ENCODE peak calls at places on chromosomes 1 and 21, in ten cellular contexts. F, D, B, Z, L, C, I, V, U and G are unnamed samples.

GRCh38 chr1:35642472-35642955 is 1.2 kb upstream of the PSMB2 start:
- DNase-seq in F (peak; percentile 52), D (no peak), B (no peak), Z (no peak), L (no peak), C (peak; percentile 25), I (no peak), V (no peak), U (no peak), G (no peak)

GRCh38 chr1:41862411-41863221 is 56.1 kb downstream of the HIVEP3 start:
- DNase-seq in F (peak; percentile 33), D (no peak), B (no peak), Z (no peak), L (no peak), C (no peak), I (no peak), V (no peak), U (peak; percentile 99), G (no peak)

GRCh38 chr1:237677979-237678378 is 212.7 kb downstream of the ZP4 start:
- DNase-seq in F (peak; percentile 3), D (no peak), B (no peak), Z (no peak), L (no peak), C (no peak), I (no peak), V (no peak), U (peak; percentile 29), G (no peak)

GRCh38 chr1:2135425-2135824 is 59.1 kb downstream of the FAAP20 start:
- DNase-seq in F (no peak), D (no peak), B (no peak), Z (peak; percentile 55), L (peak; percentile 61), C (no peak), I (peak; percentile 87), V (no peak), U (peak; percentile 19), G (peak; percentile 83)

GRCh38 chr21:35632711-35633110 is 427.6 kb downstream of the SETD4 start:
- DNase-seq in F (no peak), D (no peak), B (no peak), Z (no peak), L (no peak), C (no peak), I (no peak), V (no peak), U (no peak), G (no peak)

GRCh38 chr1:119646521-119647227 is 1.4 kb downstream of the ZNF697 start:
- DNase-seq in F (no peak), D (no peak), B (no peak), Z (no peak), L (no peak), C (no peak), I (no peak), V (no peak), U (peak; percentile 51), G (no peak)

GRCh38 chr1:10339815-10340214 is 59.0 kb upstream of the PGD start:
- DNase-seq in F (peak; percentile 35), D (no peak), B (no peak), Z (no peak), L (no peak), C (no peak), I (no peak), V (no peak), U (peak; percentile 50), G (no peak)

GRCh38 chr21:26469789-26470188 is 103.3 kb downstream of the CYYR1 start:
- DNase-seq in F (peak; percentile 48), D (no peak), B (no peak), Z (peak; percentile 49), L (no peak), C (no peak), I (no peak), V (no peak), U (peak; percentile 35), G (peak; percentile 66)

GRCh38 chr21:38819719-38820147 is 14.0 kb downstream of the ETS2 start:
- DNase-seq in F (no peak), D (no peak), B (no peak), Z (no peak), L (peak; percentile 61), C (no peak), I (peak; percentile 67), V (no peak), U (no peak), G (no peak)

GRCh38 chr21:38818336-38818723 is 12.6 kb downstream of the ETS2 start:
- DNase-seq in F (no peak), D (no peak), B (no peak), Z (no peak), L (no peak), C (no peak), I (no peak), V (no peak), U (no peak), G (no peak)

GRCh38 chr21:38820471-38821239 is 14.9 kb downstream of the ETS2 start:
- DNase-seq in F (no peak), D (no peak), B (peak; percentile 80), Z (no peak), L (no peak), C (no peak), I (no peak), V (no peak), U (no peak), G (peak; percentile 82)

GRCh38 chr21:38817371-38818335 is 11.9 kb downstream of the ETS2 start:
- DNase-seq in F (no peak), D (no peak), B (no peak), Z (no peak), L (no peak), C (no peak), I (no peak), V (no peak), U (no peak), G (peak; percentile 75)

DNA sequence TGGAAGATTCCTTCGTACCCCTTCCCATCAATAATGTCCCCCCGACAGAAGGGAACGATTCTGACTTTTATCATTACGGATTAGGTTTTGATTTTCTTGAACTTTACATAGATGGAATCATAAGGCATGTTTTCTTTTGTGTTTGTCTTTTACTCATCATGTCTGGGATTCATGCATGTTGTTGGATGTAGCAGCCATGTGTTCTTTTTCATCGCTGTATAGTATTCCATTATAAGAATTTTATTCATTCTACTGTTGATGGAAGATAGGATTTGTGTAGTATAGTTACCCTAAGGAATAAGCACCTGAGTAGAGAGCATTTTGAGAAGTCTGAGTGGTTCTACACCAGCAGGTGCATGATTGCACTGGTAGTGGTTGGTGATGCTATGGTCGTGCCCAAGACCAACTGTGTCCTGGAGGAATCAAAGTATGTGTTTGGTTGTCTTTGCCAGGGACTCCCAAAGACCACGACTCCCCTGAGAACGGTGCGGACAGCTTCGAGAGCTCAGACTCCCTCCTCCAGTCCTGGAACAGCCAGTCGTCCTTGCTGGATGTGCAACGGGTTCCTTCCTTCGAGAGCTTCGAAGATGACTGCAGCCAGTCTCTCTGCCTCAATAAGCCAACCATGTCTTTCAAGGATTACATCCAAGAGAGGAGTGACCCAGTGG is 13.5 kb downstream of the ETS2 start:
- DNase-seq in F (no peak), D (no peak), B (no peak), Z (no peak), L (no peak), C (no peak), I (no peak), V (no peak), U (no peak), G (no peak)
- H3K36me3 ChIP-seq in F (peaks cover 94% of the 10 kb centered on the region), D (peaks cover 83% of the 10 kb centered on the region), B (peaks cover 24% of the 10 kb centered on the region), Z (no peaks in the 10 kb centered on the region), L (peaks cover 42% of the 10 kb centered on the region), C (peaks cover 94% of the 10 kb centered on the region), I (peaks cover 2% of the 10 kb centered on the region), V (peaks cover 98% of the 10 kb centered on the region), U (peaks cover 12% of the 10 kb centered on the region), G (peaks cover 89% of the 10 kb centered on the region)

DNA sequence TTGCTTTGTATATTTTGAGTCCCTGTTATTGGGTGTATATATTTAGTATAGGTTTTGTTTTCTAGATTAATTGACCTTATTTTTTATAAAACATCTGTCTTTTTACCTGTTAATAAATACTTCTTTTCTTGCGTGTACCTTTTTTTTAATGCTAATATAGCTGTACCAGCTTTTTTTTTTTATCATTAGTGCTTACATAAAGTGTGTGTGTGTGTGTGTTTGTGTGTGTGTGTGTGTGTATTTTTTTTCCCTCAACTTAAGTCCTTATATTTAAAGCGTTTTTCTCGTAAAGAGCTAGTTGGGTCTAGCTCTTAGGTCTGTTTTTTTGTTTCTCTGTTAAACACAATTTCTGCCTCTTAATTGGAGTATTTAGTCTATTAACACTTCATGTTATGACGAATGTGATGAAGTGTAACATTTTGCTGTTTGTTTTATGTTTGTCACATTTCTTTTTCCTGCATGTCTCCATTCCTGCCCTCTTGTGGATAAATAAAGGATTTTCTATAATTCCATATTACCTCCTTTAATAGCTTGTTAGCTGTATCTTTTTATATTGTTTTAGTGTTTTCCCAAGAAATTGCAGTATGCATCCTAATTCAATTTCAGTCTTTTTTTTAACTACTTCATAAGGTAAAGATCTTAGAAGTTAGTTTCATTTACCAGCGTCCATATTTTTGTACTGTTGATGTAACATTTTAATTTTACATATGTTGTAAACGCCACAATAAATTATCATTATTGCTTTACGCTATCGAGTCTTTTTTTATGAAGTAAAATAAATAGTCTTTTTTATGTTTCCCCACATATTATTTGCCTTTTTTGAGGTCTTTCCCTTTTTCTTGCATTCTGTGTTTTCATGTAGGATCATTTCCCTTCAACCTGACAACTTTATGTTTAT is 4.3 kb downstream of the PRMT2 start:
- DNase-seq in F (peak; percentile 50), D (no peak), B (no peak), Z (no peak), L (no peak), C (peak; percentile 11), I (no peak), V (no peak), U (no peak), G (no peak)
- H3K4me3 ChIP-seq in F (no peak overlapping the region), D (no peak overlapping the region), B (no peak overlapping the region), Z (no peak overlapping the region), L (no peak overlapping the region), C (no peak overlapping the region), I (no peak overlapping the region), V (no peak overlapping the region), U (no peak overlapping the region), G (no peak overlapping the region)

GRCh38 chr1:202959276-202959620 is 1.1 kb upstream of the ADIPOR1 start:
- DNase-seq in F (peak; percentile 35), D (no peak), B (no peak), Z (no peak), L (no peak), C (no peak), I (no peak), V (no peak), U (peak; percentile 39), G (no peak)

GRCh38 chr1:202958544-202959275 is 598 bp upstream of the ADIPOR1 start:
- DNase-seq in F (no peak), D (peak; percentile 59), B (no peak), Z (no peak), L (no peak), C (no peak), I (no peak), V (no peak), U (no peak), G (no peak)

GRCh38 chr1:202957733-202958543 is at the start of gene ADIPOR1:
- DNase-seq in F (peak; percentile 91), D (peak; percentile 94), B (peak; percentile 96), Z (peak; percentile 83), L (peak; percentile 94), C (peak; percentile 92), I (peak; percentile 93), V (peak; percentile 99), U (peak; percentile 52), G (peak; percentile 94)

GRCh38 chr1:202964755-202965440 is 2.2 kb downstream of the CYB5R1 start:
- DNase-seq in F (no peak), D (no peak), B (peak; percentile 77), Z (no peak), L (no peak), C (no peak), I (no peak), V (no peak), U (no peak), G (no peak)

DNA sequence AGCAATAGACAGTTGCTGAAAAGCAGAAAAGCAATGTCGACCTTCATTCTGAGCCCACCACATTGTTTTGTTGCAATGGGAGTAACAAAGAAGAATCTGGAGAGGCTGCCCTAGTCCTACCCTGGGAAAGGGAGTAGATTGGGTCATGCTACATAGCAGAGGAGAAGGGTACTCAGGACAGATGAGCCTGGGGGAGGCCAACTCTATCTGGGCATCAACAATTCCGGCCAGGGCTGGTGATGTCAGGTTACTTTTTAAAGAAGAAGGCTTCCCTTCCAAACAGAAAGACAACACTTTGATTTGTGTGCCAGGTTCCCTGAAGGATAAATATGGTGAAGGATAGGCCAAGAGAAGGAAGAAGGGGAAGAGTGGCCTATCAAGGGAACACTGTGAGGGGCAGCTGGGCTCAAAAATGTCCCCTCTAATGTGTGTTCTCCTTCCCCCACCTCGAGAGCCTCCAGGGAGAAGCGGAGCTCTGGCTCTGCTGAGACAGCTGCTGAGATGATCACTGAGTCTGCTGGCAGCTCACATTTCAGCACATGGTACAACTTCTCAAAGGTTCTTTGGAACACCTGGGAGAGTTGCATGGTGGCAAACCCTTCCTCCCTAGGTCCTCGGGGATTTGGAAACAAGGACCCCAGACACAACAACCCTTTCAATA is 3.2 kb upstream of the ADIPOR1 start:
- DNase-seq in F (no peak), D (no peak), B (peak; percentile 64), Z (no peak), L (no peak), C (no peak), I (no peak), V (no peak), U (no peak), G (no peak)
- H3K36me3 ChIP-seq in F (peaks cover 5% of the 10 kb centered on the region), D (no peaks in the 10 kb centered on the region), B (no peaks in the 10 kb centered on the region), Z (no peaks in the 10 kb centered on the region), L (no peaks in the 10 kb centered on the region), C (peaks cover 5% of the 10 kb centered on the region), I (no peaks in the 10 kb centered on the region), V (peaks cover 36% of the 10 kb centered on the region), U (no peaks in the 10 kb centered on the region), G (peaks cover 13% of the 10 kb centered on the region)

DNA sequence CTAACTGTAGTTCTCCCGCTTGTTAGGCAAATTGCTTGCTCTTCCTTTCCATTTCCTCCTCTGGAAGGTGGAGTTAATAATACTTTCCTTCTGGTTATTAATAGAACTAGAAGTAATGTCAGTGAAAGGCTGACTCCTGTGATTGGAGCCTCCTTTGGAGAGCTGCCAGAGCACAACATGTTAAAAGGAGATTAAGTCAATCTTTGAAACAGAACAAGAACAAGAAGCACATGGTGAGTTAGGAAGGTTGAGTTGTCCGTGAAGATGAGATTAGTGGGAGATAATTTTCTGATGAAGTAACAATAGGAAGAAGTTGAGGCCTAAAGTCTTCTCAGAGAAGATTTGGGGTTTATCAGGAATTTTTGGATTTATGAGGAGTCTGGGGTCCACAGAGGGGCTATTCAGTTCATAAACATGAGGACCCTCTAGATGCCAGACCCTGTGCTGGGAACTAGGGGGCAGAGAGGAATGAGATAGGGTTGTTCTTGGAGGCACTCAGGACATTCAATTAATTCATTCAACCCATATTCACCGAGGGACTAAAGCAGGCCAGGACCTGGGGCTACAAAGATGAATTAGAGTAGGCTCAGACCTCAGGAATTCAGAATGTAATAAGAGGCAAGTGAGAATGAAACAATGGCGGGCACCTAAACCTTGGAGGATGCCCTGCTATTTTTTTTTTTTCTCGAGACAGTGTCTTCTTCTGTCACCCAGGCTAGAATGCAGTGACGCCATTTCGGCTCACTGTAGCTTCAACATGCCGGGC is 40.7 kb upstream of the DHCR24 start:
- DNase-seq in F (peak; percentile 82), D (no peak), B (peak; percentile 63), Z (peak; percentile 36), L (peak; percentile 69), C (no peak), I (peak; percentile 37), V (no peak), U (no peak), G (no peak)
- H3K4me3 ChIP-seq in F (no peak overlapping the region), D (no peak overlapping the region), B (no peak overlapping the region), Z (no peak overlapping the region), L (no peak overlapping the region), C (no peak overlapping the region), I (no peak overlapping the region), V (no peak overlapping the region), U (no peak overlapping the region), G (no peak overlapping the region)